ENCODE peak calls at places on chromosomes 16 and 17, in five cellular contexts. V, T, A, Y and X are unnamed samples.

GRCh38 chr17:67456103-67456502 is 79.0 kb downstream of the PITPNC1 start:
- DNase-seq in Y (no peak), T (no peak), V (no peak), A (no peak), X (no peak)

GRCh38 chr17:15972497-15972951 is 27.0 kb downstream of the ZSWIM7 start:
- DNase-seq in V (no peak), T (no peak), A (no peak), Y (no peak), X (no peak)

GRCh38 chr17:78414178-78415162 is 36.0 kb downstream of the PGS1 start:
- DNase-seq in A (peak; percentile 53), V (no peak), T (no peak), Y (no peak), X (no peak)

GRCh38 chr17:67401598-67402504 is 24.8 kb downstream of the PITPNC1 start:
- DNase-seq in Y (no peak), V (no peak), T (no peak), A (peak; percentile 26), X (no peak)

GRCh38 chr16:22098538-22099255 is 6.4 kb downstream of the VWA3A start:
- DNase-seq in T (peak; percentile 55), V (no peak), A (peak; percentile 36), Y (peak; percentile 7), X (peak; percentile 66)

GRCh38 chr16:66515543-66516171 is 34.3 kb downstream of the TK2 start:
- DNase-seq in V (no peak), A (no peak), T (peak; percentile 35), Y (no peak), X (peak; percentile 76)

GRCh38 chr16:1494711-1495110 is 1.6 kb downstream of the TELO2 start:
- DNase-seq in A (no peak), V (no peak), Y (no peak), T (no peak), X (no peak)

GRCh38 chr17:27573971-27574525 is 56.9 kb upstream of the LGALS9 start:
- DNase-seq in V (no peak), T (no peak), A (no peak), Y (no peak), X (peak; percentile 62)

GRCh38 chr17:82930924-82931695 is 91.3 kb upstream of the ZNF750 start:
- DNase-seq in T (no peak), Y (no peak), V (no peak), A (no peak), X (no peak)

GRCh38 chr17:81831957-81832607 is 1.0 kb downstream of the MCRIP1 start:
- DNase-seq in V (peak; percentile 12), A (peak; percentile 46), Y (no peak), T (peak; percentile 63), X (no peak)

GRCh38 chr16:81718637-81719036 is 60.5 kb upstream of the PLCG2 start:
- DNase-seq in T (no peak), Y (no peak), V (no peak), A (no peak), X (no peak)

GRCh38 chr17:68640601-68641000 is 39.4 kb upstream of the FAM20A start:
- DNase-seq in Y (no peak), V (no peak), T (no peak), A (no peak), X (no peak)

GRCh38 chr17:76793775-76794174 is 55.9 kb downstream of the MFSD11 start:
- DNase-seq in A (no peak), V (no peak), Y (no peak), T (peak; percentile 39), X (peak; percentile 53)

GRCh38 chr16:14658063-14658462 is 25.3 kb downstream of the BFAR start:
- DNase-seq in T (peak; percentile 36), Y (no peak), A (no peak), V (no peak), X (peak; percentile 47)

GRCh38 chr17:266701-267656 is 85.5 kb upstream of the DOC2B start:
- DNase-seq in V (peak; percentile 55), T (no peak), A (no peak), Y (no peak), X (peak; percentile 2)

GRCh38 chr17:2929881-2930533 is 133.4 kb downstream of the OR1D5 start:
- DNase-seq in V (no peak), T (peak; percentile 60), A (no peak), Y (no peak), X (peak; percentile 33)

GRCh38 chr16:30663820-30664528 is 5.7 kb downstream of the FBRS start:
- DNase-seq in Y (no peak), A (no peak), V (no peak), T (no peak), X (no peak)

GRCh38 chr17:63476494-63476856 is 386 bp upstream of the ACE start:
- DNase-seq in A (no peak), T (no peak), Y (peak; percentile 45), V (no peak), X (no peak)

GRCh38 chr16:79066621-79067020 is 533.9 kb downstream of the MAF start:
- DNase-seq in T (no peak), V (no peak), A (no peak), Y (peak; percentile 47), X (no peak)

GRCh38 chr17:57470906-57471305 is 214.6 kb downstream of the MSI2 start:
- DNase-seq in Y (no peak), V (no peak), A (no peak), T (no peak), X (no peak)

GRCh38 chr17:18772471-18772870 is 8.5 kb upstream of the TVP23B start:
- DNase-seq in A (no peak), T (no peak), V (no peak), Y (no peak), X (no peak)

GRCh38 chr16:72530434-72530833 is 358.5 kb upstream of the PMFBP1 start:
- DNase-seq in T (peak; percentile 81), V (no peak), A (no peak), Y (no peak), X (peak; percentile 93)

GRCh38 chr16:85204242-85205010 is 92.2 kb upstream of the CIBAR2 start:
- DNase-seq in T (peak; percentile 81), V (no peak), Y (no peak), A (no peak), X (peak; percentile 83)

GRCh38 chr16:87360862-87361610 is 22.5 kb downstream of the FBXO31 start:
- DNase-seq in T (no peak), A (no peak), V (no peak), Y (no peak), X (no peak)